ENCODE peak calls at places on chromosomes 6 and 20, in five cellular contexts. K is LoVo; M is activated CD4-positive, alpha-beta T cell treated with anti-CD3 and anti-CD28 coated beads, Interleukin-2, amount 50 U/mL, for 24 hours; W is NCI-H1092 treated with DMSO at 0.1 percent for 48 hours; F is activated CD8-positive, alpha-beta memory T cell treated with anti-CD3 and anti-CD28 coated beads for 4 hours. G is an unnamed sample.

GRCh38 chr6:149963212-149963461 is 606 bp upstream of the ULBP1 start:
- DNase-seq in W (no peak), M (no peak), F (no peak), K (no peak), G (no peak)

GRCh38 chr20:37961016-37961415 is 58.1 kb downstream of the VSTM2L start:
- DNase-seq in W (no peak), F (no peak), K (no peak), M (no peak), G (no peak)

GRCh38 chr20:37464611-37465010 is 56.4 kb upstream of the NNAT start:
- DNase-seq in W (no peak), M (no peak), F (no peak), K (no peak), G (no peak)

GRCh38 chr20:49505518-49505917 is 23.1 kb upstream of the KCNB1 start:
- DNase-seq in K (no peak), F (no peak), M (no peak), W (peak), G (peak)

GRCh38 chr20:49700411-49701185 is 13.1 kb downstream of the B4GALT5 start:
- DNase-seq in W (no peak), M (no peak), F (no peak), K (no peak), G (peak)

GRCh38 chr6:163354085-163354484 is 60.4 kb upstream of the QKI start:
- DNase-seq in W (no peak), K (no peak), M (no peak), F (no peak), G (no peak)

GRCh38 chr6:137867685-137868509 is 838 bp downstream of the TNFAIP3 start:
- DNase-seq in K (no peak), W (no peak), F (no peak), M (no peak), G (no peak)

GRCh38 chr6:19380287-19380686 is 456.9 kb upstream of the ID4 start:
- DNase-seq in K (no peak), F (no peak), M (no peak), W (no peak), G (no peak)

GRCh38 chr20:58389324-58389967 is 417 bp downstream of the VAPB start:
- DNase-seq in W (peak), F (no peak), K (peak), M (no peak), G (no peak)

GRCh38 chr6:25684565-25684964 is 32.5 kb downstream of the SCGN start:
- DNase-seq in M (no peak), K (no peak), W (no peak), F (no peak), G (no peak)

GRCh38 chr20:60583741-60584140 is 625.5 kb downstream of the CDH26 start:
- DNase-seq in W (no peak), M (no peak), K (no peak), F (no peak), G (no peak)

GRCh38 chr6:167573461-167574215 is 248.8 kb downstream of the TTLL2 start:
- DNase-seq in M (no peak), W (no peak), F (no peak), K (no peak), G (no peak)

GRCh38 chr6:90144396-90144795 is 152.2 kb downstream of the BACH2 start:
- DNase-seq in W (no peak), F (no peak), M (peak), K (no peak), G (no peak)